ENCODE peak calls at places on chromosome 14, in eight cellular contexts. A is fibroblast of mammary gland; B is CD8-positive, alpha-beta T cell; M is RPMI7951; L is progenitor cell of endocrine pancreas; Q is CD4-positive, alpha-beta T cell; P is stomach; R is osteocyte. N is an unnamed sample.

GRCh38 chr14:31142455-31143087 is 65.0 kb downstream of the HECTD1 start:
- DNase-seq in M (no peak), P (no peak), B (no peak), Q (no peak), R (no peak), L (no peak), A (no peak), N (no peak)

GRCh38 chr14:30132201-30132600 is 204.6 kb upstream of the PRKD1 start:
- DNase-seq in B (no peak), L (no peak), M (no peak), P (no peak), A (no peak), R (no peak), Q (no peak), N (no peak)

GRCh38 chr14:35155962-35156361 is 33.6 kb downstream of the PRORP start:
- DNase-seq in A (peak; percentile 28), P (no peak), B (no peak), M (peak; percentile 60), R (no peak), Q (no peak), L (no peak), N (no peak)

GRCh38 chr14:91348861-91349465 is 68.7 kb downstream of the CCDC88C start:
- DNase-seq in L (no peak), A (peak; percentile 7), P (no peak), Q (no peak), M (no peak), B (no peak), R (no peak), N (no peak)

GRCh38 chr14:78974691-78975090 is 804.5 kb downstream of the NRXN3 start:
- DNase-seq in B (no peak), M (no peak), P (no peak), L (no peak), Q (no peak), A (peak; percentile 61), R (no peak), N (no peak)

GRCh38 chr14:88005050-88005481 is at the start of gene GPR65:
- DNase-seq in M (no peak), R (no peak), P (no peak), Q (peak; percentile 31), A (peak; percentile 2), B (no peak), L (no peak), N (no peak)

GRCh38 chr14:68950111-68950510 is 29.0 kb downstream of the ACTN1 start:
- DNase-seq in P (no peak), A (peak; percentile 82), R (no peak), M (peak; percentile 43), Q (no peak), B (no peak), L (no peak), N (no peak)

GRCh38 chr14:51996148-51996746 is 6.9 kb downstream of the RTRAF start:
- DNase-seq in Q (no peak), R (no peak), P (no peak), M (peak; percentile 40), B (no peak), A (peak; percentile 78), L (no peak), N (no peak)

GRCh38 chr14:78863143-78863542 is 693.0 kb downstream of the NRXN3 start:
- DNase-seq in M (peak; percentile 15), Q (no peak), L (peak; percentile 35), A (peak; percentile 51), B (no peak), R (no peak), P (no peak), N (peak; percentile 2)

GRCh38 chr14:21915814-21916213 is 242.2 kb upstream of the OR4E1 start:
- DNase-seq in M (peak; percentile 2), Q (no peak), A (no peak), P (peak; percentile 77), L (no peak), B (no peak), R (no peak), N (no peak)

GRCh38 chr14:21917699-21918436 is 244.2 kb upstream of the OR4E1 start:
- DNase-seq in M (peak; percentile 45), R (no peak), P (peak; percentile 53), A (peak; percentile 52), L (no peak), Q (peak; percentile 44), B (no peak), N (no peak)

GRCh38 chr14:55333785-55334485 is 62.7 kb downstream of the FBXO34 start:
- DNase-seq in L (no peak), M (peak; percentile 5), Q (no peak), R (no peak), P (no peak), B (no peak), A (no peak), N (no peak)

GRCh38 chr14:38171197-38171596 is 36.5 kb upstream of the SSTR1 start:
- DNase-seq in B (no peak), R (no peak), M (no peak), A (peak; percentile 39), Q (no peak), P (no peak), L (no peak), N (no peak)

GRCh38 chr14:50741571-50741970 is 73.5 kb upstream of the SAV1 start:
- DNase-seq in L (no peak), P (no peak), A (peak; percentile 38), R (no peak), B (no peak), M (no peak), Q (no peak), N (no peak)

N was measured in keratinocyte.